ENCODE peak calls at places on chromosomes 1 and 21, in eight cellular contexts. Z is fibroblast of lung; E is EH; W is stimulated activated CD4-positive, alpha-beta T cell treated with anti-CD3 and anti-CD28 coated beads, TNF-alpha, amount 100 ng/mL, for 1 hour; P is H4; R is RKO; S is ascending aorta; U is tibial artery. X is an unnamed sample.

GRCh38 chr1:168104535-168104934 is 32.2 kb downstream of the GPR161 start:
- DNase-seq in U (no peak), P (no peak), S (no peak), R (no peak), E (no peak), W (no peak), Z (no peak), X (no peak)

GRCh38 chr1:245156736-245157505 is 2.1 kb downstream of the KIF26B start:
- DNase-seq in P (peak), Z (peak), R (no peak), U (no peak), S (no peak), W (no peak), E (peak), X (no peak)

GRCh38 chr1:7474786-7475502 is 296.2 kb upstream of the VAMP3 start:
- DNase-seq in U (no peak), S (no peak), W (no peak), P (no peak), E (no peak), R (no peak), Z (no peak), X (no peak)

GRCh38 chr1:109960745-109961094 is 23.8 kb upstream of the AHCYL1 start:
- DNase-seq in R (no peak), S (no peak), Z (no peak), U (no peak), W (no peak), P (no peak), E (no peak), X (no peak)

GRCh38 chr1:9960705-9961562 is 17.7 kb downstream of the NMNAT1 start:
- DNase-seq in R (no peak), U (no peak), Z (peak), P (peak), E (peak), W (no peak), S (no peak), X (no peak)

GRCh38 chr21:27681841-27682240 is 715.0 kb upstream of the ADAMTS5 start:
- DNase-seq in S (no peak), W (no peak), P (no peak), U (no peak), Z (peak), R (no peak), E (peak), X (peak)

GRCh38 chr1:96756789-96757188 is 35.2 kb downstream of the PTBP2 start:
- DNase-seq in P (no peak), E (no peak), Z (no peak), U (no peak), W (no peak), S (no peak), R (no peak), X (no peak)

GRCh38 chr1:223189903-223190724 is 47.1 kb upstream of the TLR5 start:
- DNase-seq in P (peak), W (no peak), E (peak), R (peak), S (no peak), Z (peak), U (no peak), X (no peak)

GRCh38 chr1:23726669-23727068 is 16.6 kb upstream of the ELOA start:
- DNase-seq in W (no peak), R (no peak), U (no peak), Z (no peak), E (no peak), S (no peak), P (no peak), X (no peak)

GRCh38 chr1:38009088-38009840 is 3.3 kb upstream of the UTP11 start:
- DNase-seq in Z (peak), S (no peak), R (peak), P (no peak), U (peak), E (peak), W (no peak), X (no peak)

GRCh38 chr21:35011681-35012080 is 37.4 kb downstream of the RUNX1 start:
- DNase-seq in P (no peak), W (no peak), S (no peak), R (no peak), U (no peak), E (peak), Z (peak), X (no peak)

GRCh38 chr21:31446206-31446900 is 102.3 kb upstream of the TIAM1 start:
- DNase-seq in U (no peak), W (peak), R (no peak), E (no peak), S (no peak), Z (no peak), P (no peak), X (no peak)

GRCh38 chr1:116151739-116152576 is 40.8 kb downstream of the MAB21L3 start:
- DNase-seq in R (peak), Z (peak), U (peak), E (peak), P (peak), S (no peak), W (peak), X (peak)

GRCh38 chr1:227532019-227532619 is 31.2 kb upstream of the ZNF678 start:
- DNase-seq in R (no peak), P (no peak), E (no peak), U (no peak), Z (peak), W (no peak), S (no peak), X (no peak)

GRCh38 chr1:11653616-11654570 is at the start of gene FBXO2:
- DNase-seq in E (peak), U (no peak), R (no peak), W (no peak), P (no peak), Z (peak), S (no peak), X (no peak)

GRCh38 chr21:41712730-41713129 is 54.1 kb downstream of the RIPK4 start:
- DNase-seq in S (no peak), W (no peak), E (no peak), Z (no peak), P (no peak), R (no peak), U (no peak), X (no peak)

GRCh38 chr1:229108598-229109201 is 162.2 kb upstream of the RAB4A start:
- DNase-seq in E (no peak), P (no peak), U (no peak), S (no peak), W (no peak), Z (no peak), R (peak), X (no peak)

GRCh38 chr1:81443288-81443687 is 357.4 kb upstream of the ADGRL2 start:
- DNase-seq in S (no peak), W (no peak), E (no peak), Z (no peak), P (no peak), U (no peak), R (no peak), X (no peak)

GRCh38 chr1:81949421-81949820 is 148.7 kb downstream of the ADGRL2 start:
- DNase-seq in R (no peak), Z (no peak), W (no peak), P (no peak), S (no peak), E (no peak), U (no peak), X (no peak)

GRCh38 chr1:31658721-31659120 is 14.0 kb upstream of the PEF1 start:
- DNase-seq in E (peak), U (no peak), Z (peak), S (no peak), R (no peak), W (no peak), P (no peak), X (no peak)

GRCh38 chr1:202616355-202616910 is 93.8 kb downstream of the SYT2 start:
- DNase-seq in W (no peak), S (no peak), E (no peak), P (no peak), Z (no peak), R (no peak), U (no peak), X (no peak)

GRCh38 chr1:206575165-206575893 is 36.9 kb downstream of the EIF2D start:
- DNase-seq in P (peak), W (no peak), E (peak), U (peak), Z (peak), R (no peak), S (peak), X (peak)

GRCh38 chr1:2628191-2628932 is 4.5 kb downstream of the MMEL1 start:
- DNase-seq in U (no peak), R (no peak), P (no peak), W (no peak), E (no peak), S (no peak), Z (no peak), X (no peak)

GRCh38 chr21:41899431-41900202 is 20.5 kb upstream of the PRDM15 start:
- DNase-seq in E (no peak), Z (no peak), S (no peak), P (no peak), W (no peak), R (no peak), U (no peak), X (no peak)

GRCh38 chr1:107570768-107571167 is 394.2 kb downstream of the VAV3 start:
- DNase-seq in Z (no peak), E (no peak), R (no peak), U (no peak), P (no peak), S (no peak), W (no peak), X (no peak)